ENCODE peak calls at places on chromosomes 4 and X, in six cellular contexts. U is astrocyte of the spinal cord, Y is IMR-90, I is fibroblast of mammary gland, G is SK-N-SH, L is AG09309. O is an unnamed sample.

GRCh38 chr4:42320822-42321388 is 76.4 kb upstream of the SHISA3 start:
- DNase-seq in U (no peak), Y (no peak), I (no peak), G (no peak), L (no peak), O (no peak)

GRCh38 chr4:82809614-82810013 is 11.0 kb upstream of the SCD5 start:
- DNase-seq in U (no peak), Y (no peak), I (no peak), G (no peak), L (no peak), O (no peak)

GRCh38 chrX:115957862-115958490 is 212.6 kb upstream of the AGTR2 start:
- DNase-seq in U (no peak), Y (no peak), I (no peak), G (peak), L (no peak), O (no peak)

GRCh38 chr4:140556372-140557085 is 12.2 kb downstream of the UCP1 start:
- DNase-seq in U (no peak), Y (no peak), I (no peak), G (no peak), L (no peak), O (no peak)

GRCh38 chr4:24266014-24266413 is 318.3 kb downstream of the DHX15 start:
- DNase-seq in U (no peak), Y (no peak), I (no peak), G (no peak), L (no peak), O (no peak)

GRCh38 chr4:155666701-155667537 is at the start of gene GUCY1A1:
- DNase-seq in U (peak), Y (no peak), I (no peak), G (peak), L (no peak), O (no peak)

GRCh38 chr4:148060264-148061138 is 328.6 kb downstream of the ARHGAP10 start:
- DNase-seq in U (no peak), Y (no peak), I (no peak), G (no peak), L (no peak), O (no peak)

GRCh38 chr4:80307774-80308465 is 27.6 kb upstream of the CFAP299 start:
- DNase-seq in U (peak), Y (peak), I (peak), G (peak), L (peak), O (no peak)

GRCh38 chr4:100493756-100494155 is 24.1 kb downstream of the EMCN start:
- DNase-seq in U (peak), Y (peak), I (peak), G (no peak), L (no peak), O (no peak)

GRCh38 chr4:11597506-11597905 is 168.8 kb upstream of the HS3ST1 start:
- DNase-seq in U (no peak), Y (no peak), I (no peak), G (no peak), L (no peak), O (no peak)

GRCh38 chr4:92305148-92305877 is 1.5 kb downstream of the GRID2 start:
- DNase-seq in U (peak), Y (peak), I (peak), G (peak), L (no peak), O (no peak)

GRCh38 chr4:29805871-29806480 is 914.2 kb upstream of the PCDH7 start:
- DNase-seq in U (no peak), Y (no peak), I (no peak), G (no peak), L (no peak), O (no peak)

DNA sequence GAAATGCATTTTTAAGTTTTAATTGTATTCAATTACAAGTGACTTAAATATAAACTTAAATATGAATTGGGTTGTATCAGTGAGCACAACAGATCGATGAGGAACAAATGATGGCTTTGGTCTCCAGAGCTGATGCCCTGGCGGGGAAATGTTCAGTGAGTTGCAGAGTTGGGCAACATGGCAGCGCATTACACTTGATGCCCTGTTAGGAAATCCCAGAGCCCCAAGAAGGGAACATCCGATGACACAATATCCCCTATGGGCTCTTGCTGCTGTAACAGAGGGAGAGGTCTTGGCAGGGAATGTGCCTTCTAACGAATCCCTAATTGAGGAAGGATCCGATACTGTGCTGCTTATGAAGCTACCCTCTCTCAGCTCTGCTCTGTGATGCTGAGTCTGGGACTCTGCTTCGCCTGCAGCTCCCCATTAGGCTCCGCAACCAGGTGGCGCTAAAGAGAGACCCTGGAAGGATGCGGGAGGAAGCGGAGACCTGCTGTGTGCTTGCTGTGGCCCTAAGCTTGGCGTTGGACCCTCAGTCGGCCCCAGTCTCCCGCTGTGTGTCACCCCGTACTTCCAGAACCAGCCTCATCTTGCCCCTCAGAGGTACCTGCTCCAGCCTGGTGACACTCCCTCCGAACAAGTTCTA is 38.9 kb downstream of the PDHA1 start:
- DNase-seq in U (peak), Y (peak), I (peak), G (peak), L (no peak), O (no peak)
- TF ChIP-seq CTCF in U (peak), Y (peak), I (peak), G (peak), L (peak), O (peak)

GRCh38 chr4:39043058-39043696 is 11.0 kb upstream of the TMEM156 start:
- DNase-seq in U (no peak), Y (peak), I (no peak), G (no peak), L (no peak), O (no peak)
- H3K4me3 ChIP-seq in U (no peak), Y (no peak), I (no peak), G (no peak), L (no peak), O (no peak)

DNA sequence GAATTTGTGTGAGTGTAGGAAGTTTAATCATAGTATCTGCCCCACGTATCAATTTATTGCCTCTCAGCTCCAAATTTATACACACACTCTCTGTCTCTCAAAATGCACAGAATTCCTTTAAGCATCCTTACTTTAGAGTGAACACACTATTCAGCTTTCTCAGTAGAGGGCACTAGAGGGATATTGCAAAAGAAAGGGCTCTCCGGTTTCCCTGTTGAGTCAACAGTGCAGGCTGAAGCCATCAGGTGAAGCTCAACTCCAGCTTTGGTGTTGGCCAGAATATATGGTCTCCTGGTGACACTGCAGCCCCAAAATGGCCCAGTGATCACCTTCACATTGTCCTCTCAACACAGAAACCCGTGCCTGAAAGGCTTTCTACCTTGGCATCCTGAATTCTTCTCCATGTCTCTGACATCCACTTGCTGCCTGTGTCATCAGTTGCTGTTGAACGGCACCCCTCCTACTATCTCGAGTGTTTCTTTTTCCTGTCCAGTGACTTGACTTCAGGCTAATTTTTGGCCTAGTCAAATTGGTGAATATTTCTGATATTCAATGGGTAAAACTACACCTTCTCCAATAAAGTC is 670.5 kb downstream of the GABRG1 start:
- DNase-seq in U (peak), Y (no peak), I (peak), G (peak), L (no peak), O (no peak)
- TF ChIP-seq CTCF in U (peak), Y (peak), I (peak), G (peak), L (no peak), O (peak)

GRCh38 chrX:7062276-7062675 is 85.2 kb upstream of the STS start:
- DNase-seq in U (peak), Y (peak), I (peak), G (no peak), L (no peak), O (no peak)

GRCh38 chrX:7060444-7060843 is 87.1 kb upstream of the STS start:
- DNase-seq in U (no peak), Y (no peak), I (no peak), G (no peak), L (no peak), O (no peak)

GRCh38 chrX:7061429-7061828 is 86.1 kb upstream of the STS start:
- DNase-seq in U (no peak), Y (no peak), I (no peak), G (no peak), L (no peak), O (no peak)

GRCh38 chrX:7062912-7063311 is 84.6 kb upstream of the STS start:
- DNase-seq in U (no peak), Y (no peak), I (no peak), G (no peak), L (no peak), O (no peak)

DNA sequence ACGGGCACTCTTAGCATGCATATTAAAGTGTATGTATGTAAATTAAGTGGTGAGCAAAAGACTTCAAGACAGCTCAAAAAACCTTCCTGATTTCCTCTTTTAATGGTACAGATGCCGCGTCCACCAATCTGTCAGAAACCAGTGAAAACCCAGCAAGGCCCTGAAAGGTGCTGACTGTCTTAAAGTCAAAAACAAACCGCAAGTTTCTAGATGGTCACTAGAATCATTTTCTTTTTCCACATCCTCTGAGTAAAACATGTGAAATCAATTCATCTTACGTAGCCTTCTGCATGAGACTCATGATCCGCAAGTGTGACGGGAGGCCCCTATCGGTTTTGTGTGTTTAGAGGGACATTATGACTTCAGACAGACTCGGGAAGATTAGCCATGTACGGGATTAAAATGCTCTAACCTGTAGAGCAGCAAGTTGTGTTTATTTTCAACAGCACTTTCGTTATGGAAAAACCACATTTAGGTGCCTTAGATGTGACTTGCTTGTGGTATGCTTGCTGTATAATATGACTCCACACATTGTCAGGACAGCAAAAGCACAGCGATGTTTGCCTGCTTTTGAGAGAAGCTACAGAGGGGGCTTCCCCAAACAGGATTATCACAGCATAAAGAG is 88.2 kb upstream of the STS start:
- DNase-seq in U (no peak), Y (no peak), I (no peak), G (no peak), L (no peak), O (no peak)
- H3K4me3 ChIP-seq in U (no peak), Y (no peak), I (no peak), G (no peak), L (no peak), O (no peak)